ENCODE peak calls at places on chromosome 15, in seven cellular contexts. F is neural crest cell; S is left kidney; U is activated CD4-positive, CD25-positive, alpha-beta regulatory T cell treated with anti-CD3 and anti-CD28 coated beads, Interleukin-2, amount 50 U/mL, for 72 hours; Q is GM19239; M is DND-41; Z is cardiac muscle cell. J is an unnamed sample.

GRCh38 chr15:89177633-89178306 is 43.6 kb downstream of the RLBP1 start:
- DNase-seq in F (peak), S (peak), U (peak), Q (peak), M (peak), Z (peak), J (peak)

GRCh38 chr15:57640935-57641682 is 49.4 kb downstream of the MYZAP start:
- DNase-seq in F (peak), S (peak), U (no peak), Q (no peak), M (peak), Z (peak), J (peak)

GRCh38 chr15:94526071-94526689 is 294.8 kb downstream of the MCTP2 start:
- DNase-seq in F (no peak), S (peak), U (no peak), Q (no peak), M (no peak), Z (peak), J (no peak)

GRCh38 chr15:32683906-32684584 is 33.8 kb upstream of the GREM1 start:
- DNase-seq in F (no peak), S (peak), U (no peak), Q (no peak), M (no peak), Z (no peak), J (peak)

GRCh38 chr15:88243895-88244787 is 12.4 kb downstream of the NTRK3 start:
- DNase-seq in F (no peak), S (peak), U (no peak), Q (no peak), M (peak), Z (peak), J (peak)

GRCh38 chr15:34644851-34645250 is 61.4 kb upstream of the GOLGA8B start:
- DNase-seq in F (no peak), S (no peak), U (no peak), Q (no peak), M (no peak), Z (no peak), J (no peak)

GRCh38 chr15:43249236-43249635 is 17.5 kb downstream of the TGM5 start:
- DNase-seq in F (no peak), S (no peak), U (no peak), Q (no peak), M (no peak), Z (no peak), J (no peak)

GRCh38 chr15:42549052-42549491 is 434 bp downstream of the HAUS2 start:
- DNase-seq in F (no peak), S (peak), U (no peak), Q (peak), M (no peak), Z (peak), J (peak)

GRCh38 chr15:89616228-89616627 is 39.0 kb downstream of the KIF7 start:
- DNase-seq in F (no peak), S (no peak), U (no peak), Q (no peak), M (no peak), Z (no peak), J (no peak)

GRCh38 chr15:70266412-70267089 is 168.8 kb upstream of the TLE3 start:
- DNase-seq in F (no peak), S (peak), U (no peak), Q (no peak), M (no peak), Z (no peak), J (peak)

GRCh38 chr15:69451951-69452701 is 492 bp upstream of the RPLP1 start:
- DNase-seq in F (no peak), S (no peak), U (no peak), Q (no peak), M (peak), Z (no peak), J (peak)

J was measured in fibroblast of pulmonary artery.